ENCODE peak calls at places on chromosomes 7 and 10, in five cellular contexts. One of them, this sample, is unnamed.

GRCh38 chr10:50326757-50327701 is 75.7 kb upstream of the ASAH2 start:
- DNase-seq in RPMI7951: peak
- DNase-seq in EH: peak
- DNase-seq in effector CD4-positive, alpha-beta T cell: no peak
- DNase-seq in thoracic aorta: no peak
- DNase-seq in this sample: no peak

GRCh38 chr10:3010819-3011422 is 56.4 kb upstream of the PFKP start:
- DNase-seq in effector CD4-positive, alpha-beta T cell: no peak
- DNase-seq in thoracic aorta: no peak
- DNase-seq in EH: no peak
- DNase-seq in RPMI7951: no peak
- DNase-seq in this sample: no peak

GRCh38 chr7:83738436-83738835 is 89.5 kb upstream of the SEMA3E start:
- DNase-seq in RPMI7951: no peak
- DNase-seq in EH: no peak
- DNase-seq in effector CD4-positive, alpha-beta T cell: no peak
- DNase-seq in thoracic aorta: no peak
- DNase-seq in this sample: no peak

GRCh38 chr7:110071219-110071618 is 1019.7 kb upstream of the LRRN3 start:
- DNase-seq in RPMI7951: no peak
- DNase-seq in effector CD4-positive, alpha-beta T cell: no peak
- DNase-seq in thoracic aorta: no peak
- DNase-seq in EH: no peak
- DNase-seq in this sample: no peak

GRCh38 chr7:152180587-152180986 is 155.1 kb downstream of the GALNT11 start:
- DNase-seq in RPMI7951: peak
- DNase-seq in EH: peak
- DNase-seq in effector CD4-positive, alpha-beta T cell: no peak
- DNase-seq in thoracic aorta: no peak
- DNase-seq in this sample: no peak

GRCh38 chr10:132387723-132388210 is 9.2 kb upstream of the PWWP2B start:
- DNase-seq in EH: peak
- DNase-seq in RPMI7951: peak
- DNase-seq in effector CD4-positive, alpha-beta T cell: peak
- DNase-seq in thoracic aorta: no peak
- DNase-seq in this sample: peak

GRCh38 chr10:86668297-86669165 is at the start of gene LDB3:
- DNase-seq in EH: peak
- DNase-seq in thoracic aorta: peak
- DNase-seq in RPMI7951: peak
- DNase-seq in effector CD4-positive, alpha-beta T cell: no peak
- DNase-seq in this sample: no peak

GRCh38 chr10:93554760-93555432 is 11.6 kb upstream of the FFAR4 start:
- DNase-seq in RPMI7951: peak
- DNase-seq in effector CD4-positive, alpha-beta T cell: peak
- DNase-seq in EH: peak
- DNase-seq in thoracic aorta: peak
- DNase-seq in this sample: peak

GRCh38 chr10:5659702-5660528 is 6.5 kb downstream of the ASB13 start:
- DNase-seq in EH: peak
- DNase-seq in effector CD4-positive, alpha-beta T cell: no peak
- DNase-seq in RPMI7951: peak
- DNase-seq in thoracic aorta: peak
- DNase-seq in this sample: no peak

GRCh38 chr7:108613147-108613948 is 43.7 kb downstream of the DNAJB9 start:
- DNase-seq in effector CD4-positive, alpha-beta T cell: no peak
- DNase-seq in RPMI7951: peak
- DNase-seq in thoracic aorta: no peak
- DNase-seq in EH: peak
- DNase-seq in this sample: no peak

GRCh38 chr7:23712368-23713284 is 2.6 kb downstream of the STK31 start:
- DNase-seq in EH: peak
- DNase-seq in thoracic aorta: no peak
- DNase-seq in RPMI7951: peak
- DNase-seq in effector CD4-positive, alpha-beta T cell: no peak
- DNase-seq in this sample: no peak

GRCh38 chr10:129839285-129840195 is 124.5 kb downstream of the EBF3 start:
- DNase-seq in EH: no peak
- DNase-seq in thoracic aorta: no peak
- DNase-seq in effector CD4-positive, alpha-beta T cell: no peak
- DNase-seq in RPMI7951: no peak
- DNase-seq in this sample: no peak

GRCh38 chr7:83468251-83468739 is 180.6 kb downstream of the SEMA3E start:
- DNase-seq in effector CD4-positive, alpha-beta T cell: no peak
- DNase-seq in EH: peak
- DNase-seq in RPMI7951: peak
- DNase-seq in thoracic aorta: peak
- DNase-seq in this sample: no peak